ENCODE peak calls at places on chromosomes 7 and 10, in four cellular contexts. U, G, V and W are unnamed samples.

GRCh38 chr10:4221315-4221714 is 436.3 kb upstream of the KLF6 start:
- DNase-seq in U (no peak), G (no peak), V (no peak), W (no peak)

GRCh38 chr7:43244232-43244631 is 131.8 kb downstream of the HECW1 start:
- DNase-seq in U (no peak), G (no peak), V (no peak), W (no peak)

GRCh38 chr10:97851341-97852001 is 1.8 kb downstream of the GOLGA7B start:
- DNase-seq in U (no peak), G (no peak), V (peak), W (no peak)

GRCh38 chr7:131285558-131285957 is 42.1 kb upstream of the MKLN1 start:
- DNase-seq in U (peak), G (peak), V (no peak), W (no peak)

GRCh38 chr7:101302641-101303101 is 18.9 kb downstream of the IFT22 start:
- DNase-seq in U (no peak), G (no peak), V (no peak), W (no peak)

GRCh38 chr7:93320856-93321255 is 88.7 kb downstream of the VPS50 start:
- DNase-seq in U (no peak), G (no peak), V (no peak), W (no peak)

GRCh38 chr7:26278769-26279168 is 12.9 kb upstream of the SNX10 start:
- DNase-seq in U (no peak), G (no peak), V (no peak), W (no peak)

GRCh38 chr7:138074121-138074520 is 2.1 kb upstream of the AKR1D1 start:
- DNase-seq in U (no peak), G (no peak), V (no peak), W (no peak)

GRCh38 chr7:93957767-93958166 is 36.2 kb downstream of the GNG11 start:
- DNase-seq in U (no peak), G (no peak), V (no peak), W (no peak)

GRCh38 chr7:156608176-156608478 is 32.4 kb upstream of the RNF32 start:
- DNase-seq in U (no peak), G (no peak), V (no peak), W (no peak)

GRCh38 chr10:122515022-122515424 is 45.5 kb upstream of the DMBT1 start:
- DNase-seq in U (no peak), G (no peak), V (no peak), W (no peak)

GRCh38 chr7:35286986-35287385 is 33.1 kb upstream of the TBX20 start:
- DNase-seq in U (no peak), G (no peak), V (no peak), W (no peak)

GRCh38 chr10:132585732-132586722 is 48.4 kb downstream of the INPP5A start:
- DNase-seq in U (no peak), G (peak), V (no peak), W (no peak)

GRCh38 chr7:40175725-40176510 is 41.1 kb downstream of the SUGCT start:
- DNase-seq in U (no peak), G (no peak), V (no peak), W (no peak)

GRCh38 chr7:3063016-3063753 is 19.5 kb upstream of the CARD11 start:
- DNase-seq in U (no peak), G (no peak), V (no peak), W (no peak)

GRCh38 chr7:17939670-17940301 is 508 bp downstream of the SNX13 start:
- DNase-seq in U (peak), G (peak), V (peak), W (no peak)

GRCh38 chr7:72919256-72919775 is 5.6 kb upstream of the POM121 start:
- DNase-seq in U (no peak), G (no peak), V (no peak), W (no peak)

GRCh38 chr10:103793920-103794883 is 61.2 kb downstream of the SH3PXD2A start:
- DNase-seq in U (no peak), G (no peak), V (no peak), W (no peak)

GRCh38 chr7:18927134-18927533 is 190.3 kb downstream of the TWIST1 start:
- DNase-seq in U (no peak), G (no peak), V (no peak), W (no peak)

GRCh38 chr10:123044391-123044790 is 35.6 kb downstream of the ACADSB start:
- DNase-seq in U (no peak), G (no peak), V (no peak), W (no peak)

GRCh38 chr10:130463104-130463875 is 327.1 kb downstream of the GLRX3 start:
- DNase-seq in U (no peak), G (no peak), V (no peak), W (no peak)